ENCODE peak calls at places on chromosomes 5 and 9, in seven cellular contexts. N is HTR-8/SVneo; C is heart right ventricle; Q is HCT116; R is activated CD4-positive, alpha-beta memory T cell treated with anti-CD3 and anti-CD28 coated beads, Interleukin-2, amount 10 ng/mL, durations not matched to agents 7 days and 5 days; F is HCEC 1CT; E is GM19239. K is an unnamed sample.

GRCh38 chr5:151345187-151345807 is 2.1 kb downstream of the SLC36A2 start:
- DNase-seq in N (no peak), C (no peak), Q (no peak), R (no peak), F (no peak), E (no peak), K (no peak)

GRCh38 chr9:113548221-113549041 is 84.9 kb downstream of the RGS3 start:
- DNase-seq in N (no peak), C (peak), Q (no peak), R (no peak), F (no peak), E (no peak), K (peak)

GRCh38 chr5:142640316-142641005 is 45.4 kb downstream of the FGF1 start:
- DNase-seq in N (no peak), C (no peak), Q (no peak), R (no peak), F (no peak), E (no peak), K (no peak)

GRCh38 chr5:50751064-50751657 is 84.7 kb downstream of the PARP8 start:
- DNase-seq in N (peak), C (no peak), Q (peak), R (peak), F (peak), E (peak), K (peak)

GRCh38 chr5:77167695-77168111 is 42.8 kb upstream of the PDE8B start:
- DNase-seq in N (peak), C (no peak), Q (no peak), R (no peak), F (peak), E (no peak), K (peak)

GRCh38 chr5:2556375-2556966 is 195.0 kb downstream of the IRX2 start:
- DNase-seq in N (no peak), C (no peak), Q (no peak), R (no peak), F (no peak), E (no peak), K (no peak)

GRCh38 chr5:73365990-73366667 is 82.4 kb downstream of the FOXD1 start:
- DNase-seq in N (no peak), C (no peak), Q (no peak), R (no peak), F (no peak), E (no peak), K (no peak)

GRCh38 chr5:122501087-122501435 is 189.0 kb downstream of the SNCAIP start:
- DNase-seq in N (no peak), C (no peak), Q (no peak), R (no peak), F (no peak), E (no peak), K (peak)

GRCh38 chr9:18887546-18887945 is 145.5 kb downstream of the SAXO1 start:
- DNase-seq in N (no peak), C (no peak), Q (no peak), R (no peak), F (no peak), E (no peak), K (no peak)

GRCh38 chr5:9045946-9046345 is 499.9 kb downstream of the SEMA5A start:
- DNase-seq in N (no peak), C (no peak), Q (no peak), R (no peak), F (no peak), E (no peak), K (no peak)

GRCh38 chr9:20729545-20729944 is 45.5 kb downstream of the FOCAD start:
- DNase-seq in N (no peak), C (no peak), Q (no peak), R (no peak), F (peak), E (no peak), K (no peak)

GRCh38 chr9:3888496-3888858 is 362.7 kb upstream of the RFX3 start:
- DNase-seq in N (no peak), C (no peak), Q (no peak), R (no peak), F (no peak), E (no peak), K (no peak)

GRCh38 chr9:136470792-136471469 is 11.9 kb downstream of the SEC16A start:
- DNase-seq in N (no peak), C (no peak), Q (no peak), R (no peak), F (no peak), E (no peak), K (no peak)

GRCh38 chr9:89879276-89879675 is 274.5 kb downstream of the GADD45G start:
- DNase-seq in N (no peak), C (no peak), Q (no peak), R (peak), F (no peak), E (no peak), K (no peak)

GRCh38 chr5:360277-361027 is 38.9 kb downstream of the AHRR start:
- DNase-seq in N (no peak), C (no peak), Q (no peak), R (peak), F (no peak), E (no peak), K (no peak)

GRCh38 chr9:135216666-135217431 is 129.4 kb downstream of the OLFM1 start:
- DNase-seq in N (no peak), C (peak), Q (no peak), R (no peak), F (no peak), E (no peak), K (no peak)

GRCh38 chr9:17658237-17658636 is 79.4 kb downstream of the SH3GL2 start:
- DNase-seq in N (no peak), C (no peak), Q (no peak), R (no peak), F (no peak), E (no peak), K (no peak)

GRCh38 chr9:137748741-137749140 is 128.8 kb upstream of the CACNA1B start:
- DNase-seq in N (no peak), C (no peak), Q (no peak), R (no peak), F (no peak), E (no peak), K (no peak)

GRCh38 chr9:19085295-19085694 is 17.4 kb downstream of the HAUS6 start:
- DNase-seq in N (no peak), C (no peak), Q (peak), R (no peak), F (peak), E (no peak), K (no peak)

GRCh38 chr5:176741566-176742211 is 68.7 kb upstream of the UNC5A start:
- DNase-seq in N (no peak), C (no peak), Q (no peak), R (no peak), F (no peak), E (no peak), K (no peak)

GRCh38 chr9:131704988-131705387 is 34.9 kb downstream of the RAPGEF1 start:
- DNase-seq in N (no peak), C (no peak), Q (no peak), R (no peak), F (no peak), E (no peak), K (no peak)

K was measured in LHCN-M2.